ENCODE peak calls at places on chromosomes 6 and 20, in seven cellular contexts. G is pancreas, Y is H9, V is hepatocyte, R is left ventricle myocardium inferior, T is cardiac muscle cell, D is BJ. C is an unnamed sample. For H3K27me3, the result is how much of the 10 kb centered on the place peaks cover.

GRCh38 chr6:111566873-111567517 is 38.7 kb downstream of the TRAF3IP2 start:
- DNase-seq in G (no peak), Y (no peak), V (peak), R (no peak), T (peak), D (no peak), C (no peak)

GRCh38 chr20:62704341-62704948 is 4.2 kb upstream of the NTSR1 start:
- DNase-seq in G (peak), Y (no peak), V (peak), R (peak), T (peak), D (peak), C (peak)

GRCh38 chr6:38027685-38028373 is 208.3 kb downstream of the ZFAND3 start:
- DNase-seq in G (no peak), Y (no peak), V (no peak), R (no peak), T (peak), D (no peak), C (no peak)

GRCh38 chr6:28167068-28167467 is 25.4 kb downstream of the ZKSCAN8 start:
- DNase-seq in G (no peak), Y (no peak), V (no peak), R (no peak), T (peak), D (peak), C (no peak)

GRCh38 chr20:8116067-8116811 is 15.8 kb upstream of the PLCB1 start:
- DNase-seq in G (no peak), Y (no peak), V (no peak), R (no peak), T (peak), D (no peak), C (no peak)

GRCh38 chr6:53250761-53251672 is 97.7 kb downstream of the ELOVL5 start:
- DNase-seq in G (no peak), Y (no peak), V (no peak), R (no peak), T (peak), D (no peak), C (no peak)

GRCh38 chr6:70413829-70414494 is 654 bp downstream of the FAM135A start:
- DNase-seq in G (no peak), Y (no peak), V (no peak), R (no peak), T (peak), D (no peak), C (no peak)

GRCh38 chr20:48831702-48832422 is 4.1 kb upstream of the PREX1 start:
- DNase-seq in G (no peak), Y (no peak), V (peak), R (peak), T (peak), D (no peak), C (peak)

GRCh38 chr6:144259988-144260387 is 25.1 kb upstream of the UTRN start:
- DNase-seq in G (no peak), Y (no peak), V (no peak), R (no peak), T (no peak), D (no peak), C (no peak)

DNA sequence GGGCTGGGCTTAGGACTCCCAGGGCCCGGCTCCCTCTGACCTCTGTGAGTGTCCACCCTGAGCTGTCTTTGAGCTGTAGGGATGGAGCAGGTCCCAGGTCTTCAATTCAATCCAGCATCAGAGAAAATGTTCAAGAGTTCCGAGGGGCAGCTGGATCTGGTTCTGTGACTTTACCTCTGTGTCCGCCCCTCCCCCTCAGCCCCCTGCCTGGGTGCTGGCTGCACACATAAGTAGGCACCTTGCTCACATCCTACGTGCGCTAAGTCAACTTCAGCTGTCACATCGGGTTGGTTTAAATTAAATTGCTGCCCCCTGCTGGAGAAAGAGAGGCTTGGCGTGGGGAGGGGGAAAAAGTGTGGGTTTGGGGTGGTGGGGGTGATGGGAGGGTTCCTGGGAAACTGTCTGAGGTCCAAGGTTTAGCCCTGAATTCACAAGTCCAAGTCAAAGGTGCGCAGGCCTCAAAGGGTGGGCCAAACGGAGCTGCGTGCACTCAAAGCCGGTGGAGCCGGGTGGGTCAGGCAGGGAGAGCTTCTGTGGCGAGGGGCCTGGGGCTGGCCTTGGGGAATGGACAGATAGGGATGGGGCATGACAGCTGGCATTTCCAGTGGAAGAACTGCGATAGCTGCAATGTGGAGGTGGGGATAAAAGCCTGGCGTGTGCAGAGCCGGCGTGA is 3.0 kb downstream of the WFDC5 start:
- DNase-seq in G (no peak), Y (peak), V (no peak), R (no peak), T (no peak), D (no peak), C (no peak)
- TF ChIP-seq CTCF in G (peak), Y (peak), V (peak), R (peak), T (peak), D (peak), C (peak)

GRCh38 chr20:36350439-36350838 is 44.3 kb downstream of the DLGAP4 start:
- DNase-seq in G (no peak), Y (no peak), V (no peak), R (no peak), T (no peak), D (no peak), C (no peak)
- H3K27me3 ChIP-seq in G (under half), Y (under half), V (under half), R (under half), T (under half), D (under half), C (under half)

GRCh38 chr6:161696828-161697227 is 423.0 kb upstream of the AGPAT4 start:
- DNase-seq in G (no peak), Y (no peak), V (no peak), R (no peak), T (no peak), D (no peak), C (no peak)

DNA sequence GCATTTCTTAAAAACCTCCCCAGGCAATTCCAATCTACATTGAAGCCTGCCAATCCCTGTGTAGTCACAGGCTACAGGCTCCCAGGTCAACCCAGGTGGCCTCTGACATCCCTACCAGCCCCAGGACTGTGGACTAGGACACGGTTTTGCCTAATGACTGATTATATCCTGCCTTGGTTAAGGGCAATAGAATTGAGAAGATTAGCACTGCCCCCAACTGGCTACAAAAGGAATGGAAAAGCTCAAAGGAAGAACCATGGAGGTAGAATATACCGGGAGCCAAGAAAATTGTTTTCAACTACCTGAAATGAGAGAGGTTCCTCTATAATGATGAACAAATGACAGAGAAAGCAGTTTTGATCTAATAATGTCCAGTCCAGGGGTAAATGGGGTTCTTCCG is 421.1 kb upstream of the AGPAT4 start:
- DNase-seq in G (no peak), Y (peak), V (no peak), R (no peak), T (peak), D (no peak), C (no peak)
- TF ChIP-seq CTCF in G (peak), Y (peak), V (peak), R (peak), T (peak), D (peak), C (no peak)

GRCh38 chr20:38872036-38872435 is 54.2 kb upstream of the FAM83D start:
- DNase-seq in G (no peak), Y (no peak), V (no peak), R (no peak), T (no peak), D (no peak), C (no peak)

GRCh38 chr20:38875170-38875993 is 50.8 kb upstream of the FAM83D start:
- DNase-seq in G (no peak), Y (no peak), V (no peak), R (no peak), T (no peak), D (no peak), C (no peak)

GRCh38 chr20:38873050-38873581 is 53.1 kb upstream of the FAM83D start:
- DNase-seq in G (no peak), Y (no peak), V (no peak), R (no peak), T (no peak), D (no peak), C (no peak)

GRCh38 chr20:38872491-38873049 is 53.6 kb upstream of the FAM83D start:
- DNase-seq in G (no peak), Y (no peak), V (no peak), R (no peak), T (no peak), D (no peak), C (no peak)

DNA sequence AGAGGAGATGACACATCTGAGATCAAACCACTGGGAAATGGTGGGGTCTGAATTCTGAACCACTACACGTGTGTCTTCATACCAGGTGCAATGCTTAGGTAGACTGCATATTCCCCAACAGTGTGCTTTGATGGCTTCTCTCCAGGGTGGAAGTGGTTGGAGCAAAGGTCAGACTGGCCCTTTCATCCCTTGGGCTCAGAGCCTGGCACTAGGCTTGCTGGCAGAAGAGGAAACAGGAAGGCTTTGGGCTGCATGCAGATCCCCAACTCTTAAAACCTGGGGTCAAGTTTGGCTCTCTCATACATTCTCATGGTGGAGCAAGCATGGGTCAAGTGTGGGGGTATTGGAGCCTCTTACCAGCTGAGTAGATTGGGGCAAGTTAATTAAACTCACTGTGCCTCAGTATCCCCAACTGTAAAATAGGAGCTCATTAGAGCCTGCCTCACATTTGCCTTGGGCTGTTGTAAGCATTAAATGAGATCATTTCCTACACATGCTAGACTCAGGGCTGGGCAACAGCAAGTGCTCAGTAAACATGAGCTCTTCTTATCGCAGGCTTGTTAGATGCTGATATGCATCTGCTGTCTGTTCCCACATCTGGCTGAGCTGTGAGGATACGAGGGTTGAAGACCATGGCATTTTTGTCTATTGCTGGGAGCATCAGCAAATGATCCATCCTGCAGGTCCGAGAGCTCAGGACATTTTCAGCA is 51.6 kb upstream of the FAM83D start:
- DNase-seq in G (no peak), Y (no peak), V (no peak), R (no peak), T (no peak), D (no peak), C (no peak)
- H3K27me3 ChIP-seq in G (under half), Y (under half), V (under half), R (half or more), T (under half), D (under half), C (under half)

GRCh38 chr6:158663465-158664167 is 13.8 kb downstream of the SYTL3 start:
- DNase-seq in G (no peak), Y (no peak), V (no peak), R (no peak), T (no peak), D (no peak), C (no peak)

GRCh38 chr6:158655569-158656450 is 6.0 kb downstream of the SYTL3 start:
- DNase-seq in G (no peak), Y (no peak), V (no peak), R (no peak), T (peak), D (no peak), C (peak)

GRCh38 chr6:158661156-158661555 is 11.3 kb downstream of the SYTL3 start:
- DNase-seq in G (no peak), Y (no peak), V (no peak), R (no peak), T (no peak), D (no peak), C (no peak)

GRCh38 chr6:158662607-158663464 is 13.0 kb downstream of the SYTL3 start:
- DNase-seq in G (no peak), Y (no peak), V (no peak), R (no peak), T (peak), D (no peak), C (no peak)

DNA sequence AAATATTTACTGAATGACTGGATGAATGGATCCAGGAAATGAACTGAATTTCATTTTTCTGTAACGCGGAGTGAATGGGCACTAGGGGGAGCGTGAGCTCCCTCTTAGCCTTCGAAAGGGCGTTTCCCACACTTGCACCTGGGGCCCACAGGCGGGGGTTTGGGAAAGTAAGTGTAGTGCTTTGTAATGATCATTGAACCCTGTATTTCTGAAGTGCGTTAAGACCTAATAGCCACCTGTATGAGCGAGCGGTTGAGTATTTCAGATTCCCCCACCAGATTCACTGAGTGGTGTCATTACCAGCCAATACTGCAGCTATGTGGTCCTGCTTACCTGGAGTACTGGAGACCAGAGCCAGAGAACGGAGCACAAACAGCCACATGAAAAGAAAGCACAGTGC is 10.5 kb downstream of the SYTL3 start:
- DNase-seq in G (no peak), Y (peak), V (peak), R (no peak), T (peak), D (no peak), C (no peak)
- TF ChIP-seq CTCF in G (no peak), Y (peak), V (peak), R (peak), T (peak), D (peak), C (peak)